ENCODE peak calls at places on chromosomes 16 and 17, in four cellular contexts. One of them, this sample, is unnamed. For H3K27me3, the result is how much of the 10 kb centered on the place peaks cover.

GRCh38 chr16:85652431-85653221 is 36.1 kb downstream of the GINS2 start:
- DNase-seq in stomach: peak
- DNase-seq in lung: peak
- DNase-seq in Panc1: no peak
- DNase-seq in this sample: no peak

GRCh38 chr17:77131919-77132318 is 8.8 kb upstream of the SEC14L1 start:
- DNase-seq in stomach: peak
- DNase-seq in lung: no peak
- DNase-seq in Panc1: no peak
- DNase-seq in this sample: no peak

GRCh38 chr16:54673353-54673752 is 257.3 kb upstream of the IRX5 start:
- DNase-seq in stomach: no peak
- DNase-seq in lung: no peak
- DNase-seq in Panc1: no peak
- DNase-seq in this sample: no peak

GRCh38 chr16:81564368-81565060 is 119.9 kb downstream of the CMIP start:
- DNase-seq in stomach: no peak
- DNase-seq in lung: no peak
- DNase-seq in Panc1: no peak
- DNase-seq in this sample: no peak

GRCh38 chr16:66295761-66296546 is 70.5 kb upstream of the CDH5 start:
- DNase-seq in stomach: peak
- DNase-seq in lung: no peak
- DNase-seq in Panc1: no peak
- DNase-seq in this sample: no peak

GRCh38 chr16:64182985-64183384 is 938.9 kb downstream of the CDH11 start:
- DNase-seq in stomach: no peak
- DNase-seq in lung: no peak
- DNase-seq in Panc1: no peak
- DNase-seq in this sample: no peak

GRCh38 chr17:34638526-34639260 is 59.3 kb downstream of the TMEM132E start:
- DNase-seq in stomach: no peak
- DNase-seq in lung: no peak
- DNase-seq in Panc1: no peak
- DNase-seq in this sample: no peak

GRCh38 chr17:41304091-41304490 is 1.4 kb upstream of the KRTAP29-1 start:
- DNase-seq in stomach: no peak
- DNase-seq in lung: no peak
- DNase-seq in Panc1: no peak
- DNase-seq in this sample: no peak

GRCh38 chr16:10897134-10897533 is 20.1 kb downstream of the CIITA start:
- DNase-seq in stomach: no peak
- DNase-seq in lung: no peak
- DNase-seq in Panc1: no peak
- DNase-seq in this sample: no peak

GRCh38 chr16:14462811-14463210 is 167.2 kb downstream of the PARN start:
- DNase-seq in stomach: no peak
- DNase-seq in lung: no peak
- DNase-seq in Panc1: no peak
- DNase-seq in this sample: peak

GRCh38 chr17:65265276-65265675 is 128.1 kb downstream of the RGS9 start:
- DNase-seq in stomach: no peak
- DNase-seq in lung: no peak
- DNase-seq in Panc1: no peak
- DNase-seq in this sample: no peak

GRCh38 chr17:45308016-45308365 is 8.8 kb downstream of the MAP3K14 start:
- DNase-seq in stomach: no peak
- DNase-seq in lung: no peak
- DNase-seq in Panc1: no peak
- DNase-seq in this sample: no peak

GRCh38 chr17:72192409-72193192 is 71.8 kb downstream of the SOX9 start:
- DNase-seq in stomach: no peak
- DNase-seq in lung: peak
- DNase-seq in Panc1: no peak
- DNase-seq in this sample: peak

GRCh38 chr17:7211512-7212277 is 7.9 kb downstream of the DLG4 start:
- DNase-seq in stomach: no peak
- DNase-seq in lung: no peak
- DNase-seq in Panc1: no peak
- DNase-seq in this sample: no peak
- H3K4me3 ChIP-seq in stomach: peak
- H3K4me3 ChIP-seq in lung: no peak
- H3K4me3 ChIP-seq in Panc1: no peak
- H3K4me3 ChIP-seq in this sample: peak

DNA sequence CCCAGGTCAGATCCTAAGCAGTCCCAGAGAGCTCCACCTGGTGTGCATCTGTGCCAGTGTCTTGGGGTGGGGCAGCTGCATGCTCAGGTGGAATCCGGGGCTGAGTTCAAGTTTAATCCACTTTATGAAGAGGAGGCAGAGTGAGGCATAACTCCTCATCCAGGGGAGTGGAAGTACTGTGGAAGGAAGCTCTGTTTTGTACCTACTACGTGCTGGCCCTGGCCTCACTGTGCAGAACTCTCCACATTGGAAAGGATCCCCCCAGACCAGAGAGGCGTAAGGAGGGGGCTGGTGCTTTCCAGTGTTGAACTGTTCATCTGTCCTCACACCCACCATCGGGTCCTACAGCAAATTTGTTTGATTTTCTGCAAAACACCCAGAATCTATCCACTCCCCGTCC is 78.0 kb downstream of the ABCC6 start:
- DNase-seq in stomach: no peak
- DNase-seq in lung: no peak
- DNase-seq in Panc1: no peak
- DNase-seq in this sample: no peak
- TF ChIP-seq CTCF in stomach: no peak
- TF ChIP-seq CTCF in lung: no peak
- TF ChIP-seq CTCF in Panc1: no peak
- TF ChIP-seq CTCF in this sample: no peak

DNA sequence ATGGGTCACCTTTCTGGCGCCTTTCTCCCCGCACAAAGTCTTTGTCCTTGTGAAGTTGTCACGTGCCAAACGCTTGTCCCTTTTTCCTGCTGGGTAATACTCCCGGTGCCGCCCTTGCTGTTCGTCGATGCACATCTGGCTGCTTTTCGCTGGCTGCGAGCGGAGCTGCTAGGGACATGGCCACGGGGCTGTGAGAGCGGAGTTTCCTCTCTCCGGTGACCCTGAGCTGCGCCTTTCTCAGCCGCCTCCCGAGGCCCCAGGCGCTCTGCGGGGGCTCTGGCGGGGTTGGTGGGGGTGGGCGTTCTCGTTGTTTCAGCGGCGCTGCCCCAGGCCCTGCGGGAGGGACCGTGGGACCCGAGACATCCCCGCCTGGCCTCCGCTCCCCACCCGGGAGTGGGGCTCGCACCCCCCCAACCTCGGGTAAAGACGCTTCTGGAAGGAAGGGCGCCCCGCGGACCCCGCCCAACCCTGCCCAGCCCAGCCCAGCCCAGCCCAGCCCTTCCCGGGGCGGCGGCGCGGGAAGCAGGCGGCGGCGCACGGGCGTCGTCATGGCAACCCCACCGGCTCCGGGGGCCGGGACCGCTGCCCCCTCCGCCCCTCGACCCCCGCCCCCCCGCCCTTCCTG is 12.2 kb downstream of the CHMP6 start:
- DNase-seq in stomach: no peak
- DNase-seq in lung: no peak
- DNase-seq in Panc1: no peak
- DNase-seq in this sample: no peak
- H3K27me3 ChIP-seq in stomach: under half
- H3K27me3 ChIP-seq in lung: under half
- H3K27me3 ChIP-seq in Panc1: under half
- H3K27me3 ChIP-seq in this sample: under half

DNA sequence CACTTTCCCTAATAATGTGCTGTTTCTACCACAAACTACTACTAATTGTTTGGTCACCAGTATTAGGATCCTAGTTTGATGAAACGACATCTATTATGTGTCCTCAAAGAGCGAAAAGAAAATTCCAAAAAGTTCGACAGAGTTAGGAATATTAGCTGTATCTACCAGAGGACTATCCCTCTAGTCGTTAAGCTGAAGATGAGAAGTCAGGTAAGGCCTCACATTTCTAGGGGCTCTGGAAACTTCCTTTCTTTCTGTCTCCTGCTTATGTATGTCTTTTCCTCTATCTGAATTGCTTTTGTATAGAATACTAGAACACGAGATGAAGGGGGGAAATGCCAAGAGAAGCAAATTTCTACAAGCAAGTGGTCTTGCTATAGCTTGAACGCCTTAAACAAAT is 1.6 kb downstream of the GLG1 start:
- DNase-seq in stomach: no peak
- DNase-seq in lung: no peak
- DNase-seq in Panc1: no peak
- DNase-seq in this sample: no peak
- H3K4me3 ChIP-seq in stomach: peak
- H3K4me3 ChIP-seq in lung: no peak
- H3K4me3 ChIP-seq in Panc1: peak
- H3K4me3 ChIP-seq in this sample: peak

GRCh38 chr16:58614860-58615259 is 14.8 kb downstream of the CNOT1 start:
- DNase-seq in stomach: no peak
- DNase-seq in lung: no peak
- DNase-seq in Panc1: no peak
- DNase-seq in this sample: no peak
- TF ChIP-seq CTCF in stomach: no peak
- TF ChIP-seq CTCF in lung: no peak
- TF ChIP-seq CTCF in Panc1: no peak
- TF ChIP-seq CTCF in this sample: no peak

GRCh38 chr16:1906052-1906845 is 12.0 kb downstream of the HS3ST6 start:
- DNase-seq in stomach: no peak
- DNase-seq in lung: no peak
- DNase-seq in Panc1: no peak
- DNase-seq in this sample: no peak
- H3K27me3 ChIP-seq in stomach: under half
- H3K27me3 ChIP-seq in lung: under half
- H3K27me3 ChIP-seq in Panc1: under half
- H3K27me3 ChIP-seq in this sample: under half